ENCODE peak calls at places on chromosomes 16 and 17, in five cellular contexts. D is pancreas; O is activated CD4-positive, alpha-beta T cell treated with anti-CD3 and anti-CD28 coated beads for 24 hours; Y is substantia nigra; V is T1000. K is an unnamed sample.

GRCh38 chr16:72921106-72921505 is 126.8 kb downstream of the ZFHX3 start:
- DNase-seq in D (no peak), O (no peak), Y (no peak), V (no peak), K (no peak)

GRCh38 chr17:34369196-34369500 is 6.1 kb upstream of the CCL1 start:
- DNase-seq in D (no peak), O (no peak), Y (no peak), V (no peak), K (no peak)

GRCh38 chr16:58011652-58012051 is 10.4 kb downstream of the USB1 start:
- DNase-seq in D (no peak), O (no peak), Y (no peak), V (no peak), K (no peak)

GRCh38 chr16:88650749-88651275 is at the start of gene CYBA:
- DNase-seq in D (peak), O (peak), Y (peak), V (peak), K (no peak)

GRCh38 chr16:8796469-8797363 is 723 bp downstream of the TMEM186 start:
- DNase-seq in D (no peak), O (no peak), Y (no peak), V (no peak), K (no peak)

GRCh38 chr17:49787932-49788442 is 494 bp upstream of the KAT7 start:
- DNase-seq in D (no peak), O (no peak), Y (peak), V (no peak), K (peak)

GRCh38 chr16:56269824-56270684 is 78.8 kb downstream of the GNAO1 start:
- DNase-seq in D (no peak), O (no peak), Y (peak), V (no peak), K (peak)

GRCh38 chr16:29710227-29711219 is 31.5 kb downstream of the QPRT start:
- DNase-seq in D (no peak), O (no peak), Y (peak), V (peak), K (peak)

GRCh38 chr16:11325404-11326083 is 19.7 kb upstream of the RMI2 start:
- DNase-seq in D (no peak), O (no peak), Y (no peak), V (no peak), K (no peak)

GRCh38 chr17:50345443-50346312 is at the start of gene XYLT2:
- DNase-seq in D (peak), O (peak), Y (peak), V (peak), K (peak)

GRCh38 chr16:54946909-54947308 is 16.2 kb downstream of the IRX5 start:
- DNase-seq in D (no peak), O (no peak), Y (no peak), V (no peak), K (no peak)

GRCh38 chr16:70730016-70730415 is 44.2 kb upstream of the MTSS2 start:
- DNase-seq in D (no peak), O (no peak), Y (peak), V (no peak), K (no peak)

GRCh38 chr16:54165912-54166265 is 120.7 kb downstream of the IRX3 start:
- DNase-seq in D (no peak), O (no peak), Y (no peak), V (no peak), K (no peak)

GRCh38 chr17:69525920-69526841 is 111.7 kb downstream of the MAP2K6 start:
- DNase-seq in D (peak), O (no peak), Y (peak), V (peak), K (peak)

GRCh38 chr17:18253187-18253884 is 5.2 kb downstream of the FLII start:
- DNase-seq in D (no peak), O (no peak), Y (no peak), V (no peak), K (no peak)

GRCh38 chr17:42230225-42230624 is 35.9 kb upstream of the GHDC start:
- DNase-seq in D (no peak), O (no peak), Y (no peak), V (no peak), K (no peak)

K was measured in midbrain.